ENCODE peak calls at places on chromosome 14, in four cellular contexts. One of them, this sample, is unnamed.

GRCh38 chr14:37197421-37198272 is at the start of gene MIPOL1:
- DNase-seq in HCT116: peak
- DNase-seq in transverse colon: peak
- DNase-seq in GM23338: peak
- DNase-seq in this sample: no peak

GRCh38 chr14:36604757-36605505 is 22.5 kb upstream of the NKX2-8 start:
- DNase-seq in HCT116: peak
- DNase-seq in transverse colon: peak
- DNase-seq in GM23338: peak
- DNase-seq in this sample: no peak

GRCh38 chr14:61177279-61178225 is 103.6 kb downstream of the TMEM30B start:
- DNase-seq in HCT116: peak
- DNase-seq in transverse colon: no peak
- DNase-seq in GM23338: peak
- DNase-seq in this sample: no peak

GRCh38 chr14:70726651-70727375 is 82.5 kb downstream of the MAP3K9 start:
- DNase-seq in HCT116: no peak
- DNase-seq in transverse colon: no peak
- DNase-seq in GM23338: no peak
- DNase-seq in this sample: no peak

GRCh38 chr14:101075801-101076413 is 172.4 kb upstream of the RTL1 start:
- DNase-seq in HCT116: no peak
- DNase-seq in transverse colon: no peak
- DNase-seq in GM23338: no peak
- DNase-seq in this sample: no peak

GRCh38 chr14:50462111-50462510 is 65.4 kb upstream of the CDKL1 start:
- DNase-seq in HCT116: no peak
- DNase-seq in transverse colon: no peak
- DNase-seq in GM23338: no peak
- DNase-seq in this sample: no peak

GRCh38 chr14:70086685-70087379 is 101.9 kb downstream of the SLC8A3 start:
- DNase-seq in HCT116: peak
- DNase-seq in transverse colon: peak
- DNase-seq in GM23338: peak
- DNase-seq in this sample: no peak

GRCh38 chr14:101916816-101917412 is 47.5 kb upstream of the DYNC1H1 start:
- DNase-seq in HCT116: no peak
- DNase-seq in transverse colon: no peak
- DNase-seq in GM23338: no peak
- DNase-seq in this sample: no peak

GRCh38 chr14:77026930-77027537 is 1.5 kb downstream of the IRF2BPL start:
- DNase-seq in HCT116: no peak
- DNase-seq in transverse colon: no peak
- DNase-seq in GM23338: peak
- DNase-seq in this sample: peak

GRCh38 chr14:96752594-96752993 is 44.6 kb upstream of the VRK1 start:
- DNase-seq in HCT116: no peak
- DNase-seq in transverse colon: no peak
- DNase-seq in GM23338: no peak
- DNase-seq in this sample: no peak

GRCh38 chr14:76919811-76920571 is 93.8 kb downstream of the LRRC74A start:
- DNase-seq in HCT116: no peak
- DNase-seq in transverse colon: peak
- DNase-seq in GM23338: peak
- DNase-seq in this sample: no peak

GRCh38 chr14:23910081-23910875 is 43.3 kb upstream of the DHRS4 start:
- DNase-seq in HCT116: peak
- DNase-seq in transverse colon: peak
- DNase-seq in GM23338: peak
- DNase-seq in this sample: peak

GRCh38 chr14:72904840-72905561 is 11.1 kb upstream of the DPF3 start:
- DNase-seq in HCT116: peak
- DNase-seq in transverse colon: peak
- DNase-seq in GM23338: peak
- DNase-seq in this sample: peak

GRCh38 chr14:87992349-87992719 is 648 bp downstream of the GALC start:
- DNase-seq in HCT116: no peak
- DNase-seq in transverse colon: no peak
- DNase-seq in GM23338: peak
- DNase-seq in this sample: no peak

GRCh38 chr14:79197516-79197915 is 1013.8 kb downstream of the DIO2 start:
- DNase-seq in HCT116: no peak
- DNase-seq in transverse colon: no peak
- DNase-seq in GM23338: no peak
- DNase-seq in this sample: no peak

DNA sequence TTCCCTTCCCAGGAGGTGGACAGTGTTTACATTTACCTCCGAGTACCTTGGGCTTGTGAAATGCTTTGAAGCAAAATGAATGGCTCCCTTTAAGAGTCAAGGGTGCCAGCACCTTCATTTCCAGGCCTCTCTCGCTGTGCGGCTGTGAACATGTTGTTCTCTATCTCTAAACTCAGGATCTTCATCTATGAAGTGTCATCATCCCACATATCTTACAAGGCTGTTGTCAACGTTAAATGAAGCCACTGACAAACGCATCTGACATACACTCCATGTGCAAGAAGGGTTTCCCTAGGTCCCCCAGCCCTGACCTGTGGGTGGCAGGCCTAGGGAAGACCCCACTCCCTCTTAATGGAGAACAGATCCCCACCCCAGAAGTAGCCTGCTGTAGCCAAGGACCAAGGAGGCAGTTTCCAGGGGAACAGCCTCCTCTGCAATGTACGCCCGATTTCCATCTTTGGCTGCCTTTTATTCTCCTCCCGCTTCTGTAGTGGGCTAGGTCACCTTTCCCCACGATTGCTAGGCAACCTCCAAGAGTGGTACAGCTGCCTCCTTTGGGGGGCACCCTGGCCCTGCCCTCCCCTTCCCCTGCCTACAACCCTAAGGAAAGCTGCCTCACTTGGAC is 7.6 kb downstream of the ACTN1 start:
- DNase-seq in HCT116: no peak
- DNase-seq in transverse colon: no peak
- DNase-seq in GM23338: no peak
- DNase-seq in this sample: no peak
- TF ChIP-seq POLR2AphosphoS5 in HCT116: no peak
- TF ChIP-seq POLR2AphosphoS5 in transverse colon: no peak
- TF ChIP-seq POLR2AphosphoS5 in GM23338: no peak
- TF ChIP-seq POLR2AphosphoS5 in this sample: no peak

DNA sequence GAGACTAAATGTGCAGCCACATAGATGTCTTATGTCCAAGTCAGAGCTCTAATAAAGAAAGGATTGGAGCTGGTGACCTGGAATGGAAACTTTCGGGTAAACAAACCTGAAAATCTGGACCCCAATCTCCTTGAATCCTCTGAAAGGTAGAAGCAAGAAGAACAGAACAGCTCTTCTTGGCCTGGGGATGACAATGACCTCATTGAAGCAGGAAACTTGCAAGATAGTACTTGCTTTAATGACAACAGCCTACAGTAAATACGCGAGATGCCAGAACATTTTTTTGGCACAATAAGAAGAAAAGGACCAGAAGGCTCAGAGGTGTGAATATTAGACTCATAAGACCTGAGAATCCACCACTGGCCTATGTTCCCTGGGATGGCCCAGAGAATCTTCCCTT is 4.1 kb upstream of the PRIMA1 start:
- DNase-seq in HCT116: no peak
- DNase-seq in transverse colon: no peak
- DNase-seq in GM23338: no peak
- DNase-seq in this sample: no peak
- TF ChIP-seq POLR2AphosphoS5 in HCT116: no peak
- TF ChIP-seq POLR2AphosphoS5 in transverse colon: no peak
- TF ChIP-seq POLR2AphosphoS5 in GM23338: no peak
- TF ChIP-seq POLR2AphosphoS5 in this sample: no peak

DNA sequence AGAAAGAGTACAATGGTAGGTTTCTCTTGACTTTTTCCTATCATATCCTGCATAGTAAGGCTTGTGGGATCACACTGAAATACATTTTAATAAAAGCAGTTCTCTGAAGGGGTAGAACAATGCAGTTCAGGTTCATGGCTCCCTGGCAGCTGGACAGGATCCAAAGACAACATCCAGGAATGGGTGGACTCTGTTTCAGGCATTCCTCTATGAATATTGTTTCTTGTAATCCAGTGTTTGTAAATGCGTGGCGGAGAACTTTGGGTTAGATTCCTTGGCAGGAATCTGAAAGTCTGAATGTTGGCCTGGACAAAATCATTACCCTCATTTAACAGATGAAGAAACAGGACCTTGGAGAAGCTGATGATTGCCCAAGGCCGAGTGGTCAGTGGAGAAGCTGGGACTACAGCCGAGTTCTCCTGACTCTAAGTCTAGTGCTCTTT is 43.5 kb downstream of the SYNE2 start:
- DNase-seq in HCT116: peak
- DNase-seq in transverse colon: peak
- DNase-seq in GM23338: no peak
- DNase-seq in this sample: no peak
- TF ChIP-seq POLR2AphosphoS5 in HCT116: no peak
- TF ChIP-seq POLR2AphosphoS5 in transverse colon: no peak
- TF ChIP-seq POLR2AphosphoS5 in GM23338: no peak
- TF ChIP-seq POLR2AphosphoS5 in this sample: no peak

DNA sequence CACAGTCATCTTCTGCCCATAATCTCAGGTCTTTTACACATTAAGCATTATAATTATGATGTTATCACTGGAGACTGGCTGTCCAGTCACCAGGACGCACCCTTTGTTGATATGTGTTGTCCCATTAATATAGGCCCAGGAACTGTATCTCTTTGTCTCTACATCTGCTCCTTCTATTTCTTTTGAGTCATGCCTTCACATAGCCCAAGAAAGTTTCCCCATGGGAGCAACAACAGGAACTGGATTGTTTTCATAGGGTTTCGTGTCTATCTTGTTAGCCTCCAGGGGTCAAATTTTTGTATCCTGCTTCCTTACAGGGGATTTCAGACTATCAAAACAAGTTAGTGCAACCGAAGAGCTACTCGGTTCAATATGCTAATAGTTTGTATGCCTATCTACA is 99.6 kb upstream of the DIO2 start:
- DNase-seq in HCT116: no peak
- DNase-seq in transverse colon: no peak
- DNase-seq in GM23338: no peak
- DNase-seq in this sample: no peak
- TF ChIP-seq POLR2AphosphoS5 in HCT116: no peak
- TF ChIP-seq POLR2AphosphoS5 in transverse colon: no peak
- TF ChIP-seq POLR2AphosphoS5 in GM23338: no peak
- TF ChIP-seq POLR2AphosphoS5 in this sample: no peak

GRCh38 chr14:103520657-103521437 is 1.8 kb downstream of the CKB start:
- DNase-seq in HCT116: peak
- DNase-seq in transverse colon: peak
- DNase-seq in GM23338: peak
- DNase-seq in this sample: peak
- TF ChIP-seq POLR2AphosphoS5 in HCT116: peak
- TF ChIP-seq POLR2AphosphoS5 in transverse colon: peak
- TF ChIP-seq POLR2AphosphoS5 in GM23338: no peak
- TF ChIP-seq POLR2AphosphoS5 in this sample: no peak

GRCh38 chr14:51491036-51491545 is 160.6 kb upstream of the FRMD6 start:
- DNase-seq in HCT116: no peak
- DNase-seq in transverse colon: no peak
- DNase-seq in GM23338: no peak
- DNase-seq in this sample: no peak
- TF ChIP-seq POLR2AphosphoS5 in HCT116: no peak
- TF ChIP-seq POLR2AphosphoS5 in transverse colon: no peak
- TF ChIP-seq POLR2AphosphoS5 in GM23338: no peak
- TF ChIP-seq POLR2AphosphoS5 in this sample: no peak

GRCh38 chr14:92540472-92541048 is 27.0 kb downstream of the RIN3 start:
- DNase-seq in HCT116: peak
- DNase-seq in transverse colon: peak
- DNase-seq in GM23338: peak
- DNase-seq in this sample: no peak
- TF ChIP-seq POLR2AphosphoS5 in HCT116: peak
- TF ChIP-seq POLR2AphosphoS5 in transverse colon: peak
- TF ChIP-seq POLR2AphosphoS5 in GM23338: no peak
- TF ChIP-seq POLR2AphosphoS5 in this sample: no peak

GRCh38 chr14:75299064-75299463 is 20.4 kb downstream of the FOS start:
- DNase-seq in HCT116: no peak
- DNase-seq in transverse colon: peak
- DNase-seq in GM23338: no peak
- DNase-seq in this sample: no peak

GRCh38 chr14:75299576-75299975 is 20.9 kb downstream of the FOS start:
- DNase-seq in HCT116: no peak
- DNase-seq in transverse colon: no peak
- DNase-seq in GM23338: no peak
- DNase-seq in this sample: no peak

GRCh38 chr14:75301666-75302325 is 23.2 kb downstream of the FOS start:
- DNase-seq in HCT116: no peak
- DNase-seq in transverse colon: peak
- DNase-seq in GM23338: no peak
- DNase-seq in this sample: no peak

GRCh38 chr14:75306917-75307699 is 28.5 kb downstream of the FOS start:
- DNase-seq in HCT116: peak
- DNase-seq in transverse colon: no peak
- DNase-seq in GM23338: peak
- DNase-seq in this sample: peak

GRCh38 chr14:75303415-75303814 is 24.8 kb downstream of the FOS start:
- DNase-seq in HCT116: peak
- DNase-seq in transverse colon: peak
- DNase-seq in GM23338: peak
- DNase-seq in this sample: peak
- TF ChIP-seq POLR2AphosphoS5 in HCT116: no peak
- TF ChIP-seq POLR2AphosphoS5 in transverse colon: no peak
- TF ChIP-seq POLR2AphosphoS5 in GM23338: no peak
- TF ChIP-seq POLR2AphosphoS5 in this sample: no peak

DNA sequence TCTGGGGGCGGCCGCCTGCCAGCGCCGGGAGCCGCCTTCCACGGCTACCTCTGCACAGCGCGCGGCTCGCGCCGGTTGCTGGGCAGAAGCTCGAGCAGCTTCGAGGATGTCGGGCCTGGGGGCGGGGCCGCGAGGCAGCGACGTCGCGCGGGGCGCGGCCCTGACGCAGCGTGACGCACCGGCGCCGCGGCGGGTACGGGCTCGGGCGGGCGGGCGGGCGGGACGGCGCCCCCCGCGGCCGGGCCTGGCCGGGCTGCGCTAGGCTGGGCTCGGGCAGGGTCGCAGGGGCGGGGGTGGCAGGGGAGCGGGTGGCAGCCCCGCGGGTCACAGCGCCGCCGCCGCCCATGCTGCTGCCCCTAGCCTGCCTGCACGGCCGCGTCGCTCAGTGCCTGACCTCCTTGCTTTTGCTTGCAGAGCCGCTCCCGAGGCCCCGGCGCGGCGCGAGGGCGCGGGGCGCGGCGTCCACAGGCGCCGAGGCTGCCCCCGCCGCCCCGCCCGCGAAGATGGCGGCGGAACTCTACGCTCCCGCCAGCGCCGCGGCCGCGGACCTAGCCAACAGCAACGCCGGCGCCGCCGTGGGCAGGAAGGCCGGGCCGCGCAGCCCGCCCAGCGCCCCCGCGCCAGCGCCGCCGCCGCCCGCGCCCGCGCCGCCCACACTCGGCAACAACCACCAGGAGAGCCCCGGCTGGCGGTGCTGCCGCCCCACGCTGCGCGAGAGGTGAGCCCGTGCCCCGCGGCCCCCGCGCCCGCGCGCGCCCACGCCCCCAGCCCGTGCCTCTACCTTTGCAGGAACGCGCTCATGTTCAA is at the start of gene BTBD6:
- DNase-seq in HCT116: peak
- DNase-seq in transverse colon: peak
- DNase-seq in GM23338: peak
- DNase-seq in this sample: peak
- TF ChIP-seq POLR2AphosphoS5 in HCT116: peak
- TF ChIP-seq POLR2AphosphoS5 in transverse colon: peak
- TF ChIP-seq POLR2AphosphoS5 in GM23338: no peak
- TF ChIP-seq POLR2AphosphoS5 in this sample: no peak

GRCh38 chr14:91113829-91114078 is at the start of gene DGLUCY:
- DNase-seq in HCT116: no peak
- DNase-seq in transverse colon: peak
- DNase-seq in GM23338: no peak
- DNase-seq in this sample: peak
- TF ChIP-seq POLR2AphosphoS5 in HCT116: no peak
- TF ChIP-seq POLR2AphosphoS5 in transverse colon: no peak
- TF ChIP-seq POLR2AphosphoS5 in GM23338: no peak
- TF ChIP-seq POLR2AphosphoS5 in this sample: no peak